ENCODE peak calls at places on chromosome 18, in nine cellular contexts. I, T, O, Y, M, P, S, V and D are unnamed samples. For H3K4me1, the result is how much of the 10 kb centered on the place peaks cover.

GRCh38 chr18:53771664-53772063 is 452.8 kb downstream of the MBD2 start:
- DNase-seq in I (no peak), T (no peak), O (no peak), Y (no peak), M (no peak), P (no peak), S (no peak), V (no peak), D (no peak)

GRCh38 chr18:42807852-42808251 is 307.6 kb downstream of the RIT2 start:
- DNase-seq in I (no peak), T (no peak), O (no peak), Y (no peak), M (no peak), P (no peak), S (no peak), V (no peak), D (no peak)

GRCh38 chr18:64110692-64111480 is 38.0 kb downstream of the LINC00305 start:
- DNase-seq in I (no peak), T (no peak), O (no peak), Y (no peak), M (no peak), P (no peak), S (no peak), V (no peak), D (no peak)

GRCh38 chr18:31409301-31409700 is 32.7 kb downstream of the DSG4 start:
- DNase-seq in I (no peak), T (no peak), O (no peak), Y (no peak), M (no peak), P (no peak), S (no peak), V (no peak), D (no peak)

GRCh38 chr18:46247938-46248337 is 143.8 kb downstream of the HAUS1 start:
- DNase-seq in I (no peak), T (no peak), O (no peak), Y (no peak), M (no peak), P (no peak), S (no peak), V (no peak), D (no peak)

GRCh38 chr18:25459814-25460213 is 107.8 kb upstream of the ZNF521 start:
- DNase-seq in I (no peak), T (no peak), O (no peak), Y (no peak), M (no peak), P (no peak), S (no peak), V (no peak), D (no peak)

GRCh38 chr18:55651236-55651635 is 63.2 kb upstream of the TCF4 start:
- DNase-seq in I (no peak), T (no peak), O (no peak), Y (no peak), M (no peak), P (no peak), S (no peak), V (no peak), D (no peak)

GRCh38 chr18:45090526-45091140 is 409.9 kb downstream of the SETBP1 start:
- DNase-seq in I (no peak), T (no peak), O (no peak), Y (no peak), M (no peak), P (no peak), S (no peak), V (no peak), D (no peak)

GRCh38 chr18:49061239-49061905 is 110.6 kb upstream of the SMAD7 start:
- DNase-seq in I (no peak), T (no peak), O (no peak), Y (no peak), M (no peak), P (no peak), S (no peak), V (no peak), D (no peak)
- H3K4me1 ChIP-seq in I (under half), T (under half), O (under half), Y (under half), M (under half), P (under half), S (under half), V (under half), D (under half)

GRCh38 chr18:49459404-49460171 is 857 bp downstream of the DYM start:
- DNase-seq in I (no peak), T (no peak), O (peak), Y (no peak), M (no peak), P (no peak), S (no peak), V (no peak), D (peak)
- H3K4me1 ChIP-seq in I (under half), T (under half), O (under half), Y (under half), M (under half), P (under half), S (under half), V (under half), D (under half)

DNA sequence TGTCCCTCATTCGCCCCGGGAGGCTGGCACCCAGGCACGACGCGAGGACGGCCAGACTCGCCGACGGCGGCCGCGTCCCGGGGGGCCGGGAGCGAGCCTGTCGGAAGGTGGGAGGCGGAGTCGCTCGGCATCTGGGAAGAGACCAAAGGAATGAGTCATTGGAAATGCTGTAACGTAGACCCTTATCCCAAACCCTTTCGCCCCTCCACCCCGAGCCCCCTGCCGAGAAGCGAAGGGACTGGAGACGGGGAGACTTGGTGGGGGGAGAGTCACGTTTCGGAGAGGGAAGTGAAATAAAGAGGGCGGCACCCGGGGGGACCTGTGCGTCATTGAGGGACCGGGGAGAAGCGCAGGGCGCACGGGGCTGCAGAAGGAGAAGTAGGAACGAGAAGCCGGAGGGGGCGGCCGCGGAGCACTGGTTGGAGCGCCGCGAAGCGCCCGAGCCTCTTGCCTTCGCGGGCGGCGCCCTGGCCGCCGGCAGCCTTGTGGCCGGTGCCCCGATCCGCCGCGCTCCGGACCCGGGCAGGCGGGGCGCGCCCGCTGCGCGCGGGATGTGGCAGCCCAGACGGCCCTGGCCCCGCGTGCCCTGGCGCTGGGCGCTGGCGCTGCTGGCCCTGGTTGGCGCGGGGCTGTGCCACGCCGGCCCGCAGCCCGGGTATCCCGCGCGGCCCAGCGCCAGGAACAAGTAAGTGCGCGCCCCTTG is at the start of gene EMILIN2:
- DNase-seq in I (peak), T (peak), O (no peak), Y (no peak), M (peak), P (peak), S (peak), V (peak), D (peak)
- H3K4me1 ChIP-seq in I (under half), T (under half), O (under half), Y (under half), M (under half), P (under half), S (under half), V (under half), D (under half)

DNA sequence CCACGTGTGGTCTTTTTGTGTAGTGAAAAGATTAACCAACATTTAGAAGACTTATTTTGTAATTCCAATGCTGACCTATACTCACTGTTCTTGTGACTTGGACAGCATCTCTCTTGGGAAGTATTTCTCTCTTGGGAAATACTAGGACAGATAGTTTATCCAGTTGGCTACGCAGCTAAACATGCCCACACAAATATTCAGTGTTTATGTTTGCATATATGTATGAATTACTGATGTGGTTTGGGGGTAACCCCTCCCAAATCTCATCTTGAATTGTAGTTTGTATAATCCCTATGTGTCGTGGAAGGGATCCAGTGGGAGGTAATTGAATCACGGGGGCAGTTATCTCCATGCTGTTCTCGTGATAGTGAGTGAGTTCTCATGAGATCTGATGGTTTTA is 2062.3 kb upstream of the CELF4 start:
- DNase-seq in I (no peak), T (no peak), O (no peak), Y (no peak), M (no peak), P (no peak), S (no peak), V (no peak), D (no peak)
- H3K4me1 ChIP-seq in I (under half), T (under half), O (under half), Y (under half), M (under half), P (under half), S (under half), V (under half), D (under half)

DNA sequence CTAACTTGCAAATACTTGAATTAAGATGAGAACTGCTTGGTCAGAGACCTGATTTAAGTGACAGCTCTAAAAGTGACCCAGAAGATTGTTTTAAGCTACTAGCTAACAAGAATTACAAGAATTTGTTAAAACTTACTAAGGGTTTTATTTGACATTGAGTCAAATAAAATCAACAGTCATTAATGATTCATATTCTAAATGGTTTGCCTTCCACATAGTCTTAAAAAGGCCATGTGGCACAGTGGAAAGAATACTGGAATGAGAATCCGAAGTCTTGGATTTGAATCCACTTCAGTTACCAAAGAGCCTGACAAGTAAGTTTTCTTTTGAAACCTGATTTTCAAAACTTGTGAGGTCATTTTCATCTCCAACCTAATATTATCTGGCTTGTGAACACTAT is 489.3 kb downstream of the ADCYAP1 start:
- DNase-seq in I (no peak), T (no peak), O (no peak), Y (no peak), M (no peak), P (no peak), S (no peak), V (no peak), D (no peak)
- H3K4me1 ChIP-seq in I (under half), T (under half), O (under half), Y (under half), M (under half), P (under half), S (under half), V (under half), D (under half)

GRCh38 chr18:62741584-62741983 is 26.2 kb downstream of the PHLPP1 start:
- DNase-seq in I (no peak), T (no peak), O (no peak), Y (no peak), M (no peak), P (no peak), S (no peak), V (no peak), D (no peak)
- H3K4me1 ChIP-seq in I (under half), T (under half), O (under half), Y (under half), M (under half), P (under half), S (under half), V (under half), D (half or more)

DNA sequence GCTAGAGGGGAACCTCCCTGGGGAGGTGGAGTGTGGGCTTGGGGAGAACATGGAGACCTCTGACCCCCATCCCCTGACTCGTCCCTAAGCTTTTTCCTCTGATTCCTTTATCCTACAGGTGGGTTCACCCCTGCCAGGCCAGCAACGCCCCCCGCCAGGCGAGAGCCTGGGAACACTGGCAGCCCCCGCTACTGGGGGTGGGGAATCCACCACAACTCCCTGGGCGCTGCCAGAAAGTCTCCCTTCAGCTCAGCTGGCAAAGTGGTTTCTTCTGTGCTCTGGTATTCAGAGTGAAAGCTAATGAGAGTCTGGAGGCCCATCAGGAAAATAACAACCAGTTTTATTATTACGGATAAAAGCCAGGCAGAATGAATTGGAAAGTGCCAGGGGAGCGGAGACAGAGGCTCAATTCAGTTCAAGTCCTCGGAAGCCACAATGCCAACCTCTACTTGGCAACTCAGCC is 2.8 kb downstream of the DIPK1C start:
- DNase-seq in I (no peak), T (no peak), O (no peak), Y (no peak), M (no peak), P (no peak), S (no peak), V (no peak), D (no peak)
- H3K4me1 ChIP-seq in I (under half), T (under half), O (under half), Y (under half), M (under half), P (under half), S (under half), V (under half), D (under half)

GRCh38 chr18:8611916-8612576 is 2.8 kb downstream of the RAB12 start:
- DNase-seq in I (no peak), T (no peak), O (no peak), Y (no peak), M (no peak), P (no peak), S (no peak), V (no peak), D (no peak)

GRCh38 chr18:8607776-8608682 is 1.2 kb upstream of the RAB12 start:
- DNase-seq in I (no peak), T (no peak), O (no peak), Y (no peak), M (no peak), P (no peak), S (no peak), V (no peak), D (no peak)

GRCh38 chr18:8610442-8610801 is 1.2 kb downstream of the RAB12 start:
- DNase-seq in I (no peak), T (no peak), O (no peak), Y (no peak), M (no peak), P (no peak), S (no peak), V (no peak), D (no peak)

GRCh38 chr18:8608795-8609673 is at the start of gene RAB12:
- DNase-seq in I (peak), T (peak), O (peak), Y (peak), M (peak), P (peak), S (peak), V (peak), D (peak)

GRCh38 chr18:8609711-8610441 is 639 bp downstream of the RAB12 start:
- DNase-seq in I (peak), T (no peak), O (no peak), Y (no peak), M (peak), P (peak), S (peak), V (no peak), D (no peak)
- H3K4me1 ChIP-seq in I (under half), T (under half), O (under half), Y (under half), M (under half), P (under half), S (under half), V (under half), D (under half)

DNA sequence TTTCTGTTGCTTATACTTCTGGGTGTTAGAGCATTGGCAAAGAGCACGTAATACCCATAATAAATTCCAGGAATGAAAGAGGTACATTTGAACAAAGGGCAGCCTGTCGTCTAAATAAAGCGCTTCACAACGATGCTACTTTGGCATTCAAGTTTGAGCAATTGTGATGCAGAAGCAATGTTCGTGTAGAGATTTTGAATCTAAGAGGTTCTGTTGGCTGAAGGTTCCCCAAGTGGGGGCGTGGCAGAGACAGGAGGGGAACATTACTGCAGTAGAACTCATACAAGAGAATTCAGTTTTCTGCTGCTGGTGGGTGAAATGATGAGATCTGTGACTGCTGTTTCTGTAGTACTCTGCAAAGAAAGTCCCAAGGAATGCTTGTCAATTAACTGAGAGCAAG is 27.9 kb downstream of the ZNF532 start:
- DNase-seq in I (no peak), T (no peak), O (no peak), Y (no peak), M (no peak), P (no peak), S (no peak), V (no peak), D (no peak)
- H3K4me1 ChIP-seq in I (under half), T (under half), O (under half), Y (under half), M (under half), P (under half), S (under half), V (under half), D (under half)